ENCODE peak calls at places on chromosomes 16 and 17, in six cellular contexts. One of them, this sample, is unnamed.

GRCh38 chr17:2275722-2276121 is 27.9 kb downstream of the SMG6 start:
- DNase-seq in Caki2: no peak
- DNase-seq in stomach: no peak
- DNase-seq in NCI-H1105: no peak
- DNase-seq in neural progenitor cell: no peak
- DNase-seq in COR-L47: no peak
- DNase-seq in this sample: no peak

GRCh38 chr16:88471575-88471974 is 18.5 kb downstream of the ZFPM1 start:
- DNase-seq in Caki2: no peak
- DNase-seq in stomach: no peak
- DNase-seq in COR-L47: no peak
- DNase-seq in NCI-H1105: no peak
- DNase-seq in neural progenitor cell: no peak
- DNase-seq in this sample: no peak

GRCh38 chr16:11326084-11326736 is 19.0 kb upstream of the RMI2 start:
- DNase-seq in Caki2: no peak
- DNase-seq in COR-L47: no peak
- DNase-seq in NCI-H1105: no peak
- DNase-seq in neural progenitor cell: no peak
- DNase-seq in stomach: no peak
- DNase-seq in this sample: no peak

GRCh38 chr16:1378087-1378803 is 26.5 kb downstream of the GNPTG start:
- DNase-seq in stomach: no peak
- DNase-seq in COR-L47: no peak
- DNase-seq in neural progenitor cell: no peak
- DNase-seq in NCI-H1105: no peak
- DNase-seq in Caki2: no peak
- DNase-seq in this sample: no peak

GRCh38 chr16:12178251-12178990 is 201.9 kb downstream of the SNX29 start:
- DNase-seq in NCI-H1105: no peak
- DNase-seq in Caki2: peak
- DNase-seq in neural progenitor cell: peak
- DNase-seq in stomach: no peak
- DNase-seq in COR-L47: no peak
- DNase-seq in this sample: no peak

GRCh38 chr17:42266918-42267766 is 9.0 kb downstream of the STAT5B start:
- DNase-seq in COR-L47: no peak
- DNase-seq in NCI-H1105: no peak
- DNase-seq in neural progenitor cell: no peak
- DNase-seq in Caki2: peak
- DNase-seq in stomach: no peak
- DNase-seq in this sample: no peak

GRCh38 chr17:79631640-79632431 is 21.0 kb upstream of the RBFOX3 start:
- DNase-seq in neural progenitor cell: no peak
- DNase-seq in NCI-H1105: no peak
- DNase-seq in COR-L47: no peak
- DNase-seq in stomach: peak
- DNase-seq in Caki2: no peak
- DNase-seq in this sample: no peak

GRCh38 chr17:81551458-81552243 is 502 bp downstream of the FAAP100 start:
- DNase-seq in stomach: no peak
- DNase-seq in neural progenitor cell: peak
- DNase-seq in COR-L47: no peak
- DNase-seq in NCI-H1105: no peak
- DNase-seq in Caki2: no peak
- DNase-seq in this sample: peak

GRCh38 chr17:55549140-55549539 is 37.9 kb upstream of the SMIM36 start:
- DNase-seq in Caki2: no peak
- DNase-seq in neural progenitor cell: peak
- DNase-seq in COR-L47: no peak
- DNase-seq in stomach: no peak
- DNase-seq in NCI-H1105: no peak
- DNase-seq in this sample: no peak

GRCh38 chr17:4474093-4474492 is 24.6 kb upstream of the SPNS2 start:
- DNase-seq in COR-L47: no peak
- DNase-seq in NCI-H1105: no peak
- DNase-seq in stomach: peak
- DNase-seq in Caki2: no peak
- DNase-seq in neural progenitor cell: no peak
- DNase-seq in this sample: no peak

GRCh38 chr17:57625957-57626356 is 119.1 kb downstream of the CCDC182 start:
- DNase-seq in neural progenitor cell: no peak
- DNase-seq in COR-L47: no peak
- DNase-seq in NCI-H1105: no peak
- DNase-seq in Caki2: no peak
- DNase-seq in stomach: no peak
- DNase-seq in this sample: no peak

GRCh38 chr17:55433629-55434422 is 12.2 kb upstream of the MMD start:
- DNase-seq in Caki2: peak
- DNase-seq in stomach: peak
- DNase-seq in NCI-H1105: no peak
- DNase-seq in neural progenitor cell: no peak
- DNase-seq in COR-L47: no peak
- DNase-seq in this sample: peak

GRCh38 chr17:66548158-66548557 is 245.7 kb downstream of the PRKCA start:
- DNase-seq in Caki2: no peak
- DNase-seq in COR-L47: no peak
- DNase-seq in stomach: no peak
- DNase-seq in neural progenitor cell: no peak
- DNase-seq in NCI-H1105: no peak
- DNase-seq in this sample: no peak

GRCh38 chr16:11256657-11257130 is 690 bp upstream of the SOCS1 start:
- DNase-seq in stomach: peak
- DNase-seq in COR-L47: no peak
- DNase-seq in NCI-H1105: no peak
- DNase-seq in neural progenitor cell: peak
- DNase-seq in Caki2: peak
- DNase-seq in this sample: peak

GRCh38 chr16:73124665-73125064 is 76.7 kb upstream of the ZFHX3 start:
- DNase-seq in neural progenitor cell: no peak
- DNase-seq in NCI-H1105: no peak
- DNase-seq in stomach: no peak
- DNase-seq in Caki2: no peak
- DNase-seq in COR-L47: no peak
- DNase-seq in this sample: no peak

GRCh38 chr16:17379121-17379571 is 91.6 kb downstream of the XYLT1 start:
- DNase-seq in COR-L47: no peak
- DNase-seq in neural progenitor cell: no peak
- DNase-seq in NCI-H1105: no peak
- DNase-seq in Caki2: no peak
- DNase-seq in stomach: no peak
- DNase-seq in this sample: no peak

GRCh38 chr17:64063766-64064224 is 43.4 kb upstream of the ICAM2 start:
- DNase-seq in NCI-H1105: no peak
- DNase-seq in Caki2: no peak
- DNase-seq in neural progenitor cell: peak
- DNase-seq in stomach: peak
- DNase-seq in COR-L47: peak
- DNase-seq in this sample: peak

GRCh38 chr16:47499080-47499699 is 38.1 kb downstream of the PHKB start:
- DNase-seq in NCI-H1105: no peak
- DNase-seq in Caki2: no peak
- DNase-seq in neural progenitor cell: no peak
- DNase-seq in COR-L47: no peak
- DNase-seq in stomach: no peak
- DNase-seq in this sample: no peak

GRCh38 chr16:86961133-86961720 is 356.0 kb downstream of the C16orf95 start:
- DNase-seq in neural progenitor cell: no peak
- DNase-seq in stomach: no peak
- DNase-seq in NCI-H1105: no peak
- DNase-seq in COR-L47: no peak
- DNase-seq in Caki2: no peak
- DNase-seq in this sample: no peak

GRCh38 chr16:7399296-7399695 is 66.7 kb downstream of the RBFOX1 start:
- DNase-seq in neural progenitor cell: no peak
- DNase-seq in COR-L47: no peak
- DNase-seq in Caki2: no peak
- DNase-seq in stomach: no peak
- DNase-seq in NCI-H1105: no peak
- DNase-seq in this sample: no peak

GRCh38 chr17:45432405-45433113 is at the start of gene ARHGAP27:
- DNase-seq in neural progenitor cell: peak
- DNase-seq in NCI-H1105: no peak
- DNase-seq in stomach: peak
- DNase-seq in Caki2: no peak
- DNase-seq in COR-L47: no peak
- DNase-seq in this sample: no peak

GRCh38 chr16:15489016-15489415 is 54.6 kb downstream of the BMERB1 start:
- DNase-seq in NCI-H1105: no peak
- DNase-seq in stomach: no peak
- DNase-seq in neural progenitor cell: no peak
- DNase-seq in Caki2: no peak
- DNase-seq in COR-L47: no peak
- DNase-seq in this sample: no peak

GRCh38 chr17:9666461-9667050 is 21.2 kb downstream of the USP43 start:
- DNase-seq in NCI-H1105: no peak
- DNase-seq in neural progenitor cell: no peak
- DNase-seq in stomach: no peak
- DNase-seq in COR-L47: no peak
- DNase-seq in Caki2: no peak
- DNase-seq in this sample: no peak

GRCh38 chr16:81080233-81080632 is 3.2 kb upstream of the C16orf46 start:
- DNase-seq in COR-L47: no peak
- DNase-seq in neural progenitor cell: no peak
- DNase-seq in stomach: no peak
- DNase-seq in NCI-H1105: no peak
- DNase-seq in Caki2: no peak
- DNase-seq in this sample: no peak

GRCh38 chr17:82198092-82198491 is 14.6 kb downstream of the CCDC57 start:
- DNase-seq in Caki2: no peak
- DNase-seq in neural progenitor cell: no peak
- DNase-seq in COR-L47: no peak
- DNase-seq in stomach: no peak
- DNase-seq in NCI-H1105: no peak
- DNase-seq in this sample: no peak

This sample was measured in ACHN.